ENCODE peak calls at places on chromosomes 13 and 19, in seven cellular contexts. G, S, H, N, T, J and D are unnamed samples.

GRCh38 chr13:93736111-93736510 is 509.5 kb downstream of the GPC6 start:
- DNase-seq in G (no peak), S (no peak), H (no peak), N (no peak), T (peak; percentile 47), J (no peak), D (no peak)

GRCh38 chr13:85019121-85019520 is 780.1 kb downstream of the SLITRK6 start:
- DNase-seq in G (no peak), S (no peak), H (no peak), N (no peak), T (no peak), J (no peak), D (no peak)

GRCh38 chr19:39138221-39139211 is 12.9 kb downstream of the PAK4 start:
- DNase-seq in G (no peak), S (no peak), H (no peak), N (no peak), T (no peak), J (no peak), D (no peak)

GRCh38 chr13:98495627-98496238 is 81.2 kb downstream of the STK24 start:
- DNase-seq in G (no peak), S (no peak), H (no peak), N (no peak), T (no peak), J (no peak), D (no peak)

GRCh38 chr13:29924482-29924884 is 74.1 kb upstream of the UBL3 start:
- DNase-seq in G (no peak), S (no peak), H (no peak), N (no peak), T (peak; percentile 91), J (no peak), D (no peak)

GRCh38 chr13:47933688-47934011 is 67.4 kb downstream of the SUCLA2 start:
- DNase-seq in G (no peak), S (no peak), H (no peak), N (no peak), T (peak; percentile 22), J (no peak), D (no peak)

GRCh38 chr13:73317140-73317539 is 258.3 kb downstream of the KLF5 start:
- DNase-seq in G (no peak), S (no peak), H (no peak), N (no peak), T (no peak), J (no peak), D (no peak)

GRCh38 chr13:97911311-97912138 is 42.0 kb upstream of the IPO5 start:
- DNase-seq in G (no peak), S (peak; percentile 5), H (peak; percentile 21), N (no peak), T (peak; percentile 56), J (peak; percentile 64), D (no peak)

DNA sequence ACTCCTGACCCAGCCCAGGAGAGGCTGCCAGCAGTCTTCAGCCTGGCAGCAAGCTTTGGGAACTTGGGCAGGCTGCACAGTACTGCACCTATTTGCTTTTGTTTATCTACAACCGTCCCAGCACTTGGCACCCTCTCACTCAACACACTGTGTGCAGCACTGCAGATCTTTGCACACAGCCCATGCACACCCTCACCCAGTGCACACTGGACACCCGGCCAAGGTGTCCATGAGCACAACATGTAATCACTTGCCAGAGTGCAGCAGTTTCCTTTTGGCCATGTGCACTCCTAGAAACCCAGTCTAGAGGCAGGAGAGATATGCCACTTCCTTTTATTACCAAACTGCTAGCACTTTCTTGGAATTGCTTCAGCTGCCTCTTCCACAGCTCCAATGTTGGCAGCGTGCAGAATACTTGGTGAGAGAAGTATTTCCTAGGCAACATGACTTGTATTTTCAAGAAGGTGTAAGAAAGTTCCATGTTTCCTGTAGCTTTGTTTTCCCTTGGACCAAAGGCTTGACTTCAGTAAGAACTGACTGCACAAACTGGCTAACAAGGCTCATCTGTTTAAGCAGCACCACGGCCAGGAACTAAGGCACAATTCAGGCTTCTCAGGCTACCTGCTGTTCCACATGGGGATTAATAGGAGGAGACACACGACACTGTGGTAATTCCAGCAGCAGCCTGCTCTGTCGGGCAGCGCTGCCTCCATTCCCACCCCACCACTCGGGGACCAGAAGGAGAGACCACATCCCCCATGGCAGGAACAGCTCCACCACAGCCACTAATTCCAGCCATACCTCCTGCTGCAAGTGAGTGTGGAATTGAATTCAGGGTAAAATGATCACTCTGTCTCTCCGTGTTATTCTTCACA is 15.3 kb downstream of the ATP7B start:
- DNase-seq in G (no peak), S (peak; percentile 84), H (no peak), N (no peak), T (peak; percentile 25), J (no peak), D (no peak)
- TF ChIP-seq CTCF in G (no peak), S (no peak), H (no peak), N (no peak), T (peak; percentile 21), J (no peak), D (no peak)

GRCh38 chr19:2050349-2050990 is 574 bp downstream of the MKNK2 start:
- DNase-seq in G (no peak), S (peak; percentile 48), H (no peak), N (no peak), T (no peak), J (no peak), D (peak; percentile 46)

GRCh38 chr19:2051771-2052704 is 994 bp upstream of the MKNK2 start:
- DNase-seq in G (no peak), S (peak; percentile 63), H (peak; percentile 63), N (no peak), T (peak; percentile 71), J (peak; percentile 30), D (no peak)

GRCh38 chr19:2048959-2049740 is 1.9 kb downstream of the MKNK2 start:
- DNase-seq in G (no peak), S (peak; percentile 52), H (peak; percentile 32), N (no peak), T (no peak), J (peak; percentile 26), D (no peak)

GRCh38 chr19:2049741-2050348 is 1.2 kb downstream of the MKNK2 start:
- DNase-seq in G (no peak), S (peak; percentile 96), H (peak; percentile 87), N (peak; percentile 92), T (peak; percentile 69), J (peak; percentile 55), D (peak; percentile 53)

DNA sequence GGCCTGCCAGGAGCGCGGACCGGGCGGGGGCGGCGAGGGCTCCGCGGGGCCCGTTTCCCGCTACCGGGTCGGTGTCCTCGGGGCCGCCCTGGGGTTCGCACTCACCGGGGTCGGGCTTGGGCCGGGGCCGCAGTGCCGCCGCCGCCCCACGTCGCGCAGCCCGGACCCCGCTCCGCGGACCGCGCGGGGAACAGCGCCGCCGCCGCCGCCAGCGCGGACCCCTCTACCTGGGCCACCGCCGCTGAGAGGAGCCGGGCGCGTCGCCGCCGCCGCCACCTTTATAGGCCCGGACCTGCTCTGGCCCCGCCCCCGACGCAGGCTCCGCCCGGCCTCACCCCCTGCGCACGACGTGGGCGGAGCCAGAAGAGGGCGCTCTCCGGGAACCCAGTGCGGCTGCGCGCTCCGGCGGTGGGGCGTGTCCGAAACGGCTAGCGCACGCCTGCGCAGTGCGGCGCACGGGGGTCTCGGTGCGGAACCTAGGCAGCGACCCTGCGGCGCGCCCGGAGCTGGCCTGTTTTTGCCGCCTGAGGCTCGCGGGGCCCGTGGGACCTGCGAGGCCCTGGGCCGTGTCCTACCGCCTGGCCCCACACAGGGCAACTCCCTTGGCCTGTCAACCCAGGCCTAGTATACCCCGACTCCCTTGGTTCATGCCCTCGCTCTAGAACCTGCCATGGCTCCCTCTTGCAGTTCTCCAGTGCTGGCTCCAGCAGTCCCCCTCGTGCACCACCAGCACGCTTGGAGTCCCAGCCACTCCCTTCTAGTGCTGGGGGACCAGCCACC is at the start of gene MKNK2:
- DNase-seq in G (peak; percentile 68), S (peak; percentile 79), H (peak; percentile 93), N (peak; percentile 93), T (peak; percentile 82), J (peak; percentile 88), D (peak; percentile 99)
- TF ChIP-seq CTCF in G (peak; percentile 96), S (peak; percentile 17), H (peak; percentile 69), N (peak; percentile 63), T (peak; percentile 37), J (peak; percentile 66), D (no peak)

GRCh38 chr13:42047561-42048322 is 706 bp upstream of the DGKH start:
- DNase-seq in G (no peak), S (no peak), H (peak; percentile 22), N (peak; percentile 70), T (peak; percentile 82), J (peak; percentile 59), D (peak; percentile 54)

GRCh38 chr13:42046448-42046847 is 2.0 kb upstream of the DGKH start:
- DNase-seq in G (no peak), S (no peak), H (no peak), N (no peak), T (no peak), J (no peak), D (no peak)

GRCh38 chr13:42048323-42048624 is 174 bp upstream of the DGKH start:
- DNase-seq in G (no peak), S (no peak), H (no peak), N (no peak), T (no peak), J (no peak), D (no peak)

GRCh38 chr13:42049454-42049780 is 969 bp downstream of the DGKH start:
- DNase-seq in G (no peak), S (no peak), H (peak; percentile 27), N (no peak), T (no peak), J (no peak), D (no peak)

DNA sequence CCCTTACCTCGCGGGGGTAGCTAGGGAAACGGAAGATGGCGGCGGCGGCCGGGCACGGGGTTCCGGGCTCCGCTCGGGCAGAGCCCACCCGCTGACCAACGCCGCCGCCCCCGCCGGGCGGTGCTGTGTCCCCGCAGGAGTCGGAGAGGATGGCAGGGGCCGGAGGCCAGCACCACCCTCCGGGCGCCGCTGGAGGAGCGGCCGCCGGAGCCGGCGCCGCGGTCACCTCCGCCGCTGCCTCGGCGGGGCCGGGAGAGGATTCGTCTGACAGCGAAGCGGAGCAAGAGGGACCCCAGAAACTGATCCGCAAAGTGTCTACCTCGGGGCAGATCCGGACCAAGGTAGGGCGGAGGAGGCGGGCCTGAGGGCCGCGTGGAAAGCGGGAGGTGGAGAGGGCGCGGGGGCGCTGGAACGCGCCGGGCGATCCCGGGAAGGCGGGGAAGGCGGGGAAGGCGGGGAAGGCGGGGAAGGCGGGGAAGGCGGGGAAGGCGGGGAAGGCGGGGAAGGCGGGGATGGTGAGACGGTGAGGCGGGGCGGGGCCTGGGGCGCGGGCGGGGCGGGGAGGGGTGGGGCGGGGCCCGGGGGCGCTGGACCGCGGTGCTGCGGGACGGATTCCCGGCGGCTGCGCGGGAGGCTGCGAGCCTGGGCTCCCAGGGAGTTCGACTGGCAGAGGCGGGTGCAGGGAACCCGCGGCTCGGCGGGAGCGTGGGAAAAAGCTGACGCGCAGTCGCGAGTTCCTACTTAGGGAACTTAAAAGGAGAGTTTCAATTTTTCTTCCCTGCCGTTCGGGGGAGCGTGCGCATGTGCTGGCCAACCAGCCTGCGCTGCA is at the start of gene DGKH:
- DNase-seq in G (no peak), S (peak; percentile 80), H (peak; percentile 48), N (peak; percentile 91), T (peak; percentile 80), J (peak; percentile 76), D (peak; percentile 84)
- TF ChIP-seq CTCF in G (peak; percentile 5), S (no peak), H (no peak), N (peak; percentile 30), T (no peak), J (peak; percentile 15), D (no peak)

DNA sequence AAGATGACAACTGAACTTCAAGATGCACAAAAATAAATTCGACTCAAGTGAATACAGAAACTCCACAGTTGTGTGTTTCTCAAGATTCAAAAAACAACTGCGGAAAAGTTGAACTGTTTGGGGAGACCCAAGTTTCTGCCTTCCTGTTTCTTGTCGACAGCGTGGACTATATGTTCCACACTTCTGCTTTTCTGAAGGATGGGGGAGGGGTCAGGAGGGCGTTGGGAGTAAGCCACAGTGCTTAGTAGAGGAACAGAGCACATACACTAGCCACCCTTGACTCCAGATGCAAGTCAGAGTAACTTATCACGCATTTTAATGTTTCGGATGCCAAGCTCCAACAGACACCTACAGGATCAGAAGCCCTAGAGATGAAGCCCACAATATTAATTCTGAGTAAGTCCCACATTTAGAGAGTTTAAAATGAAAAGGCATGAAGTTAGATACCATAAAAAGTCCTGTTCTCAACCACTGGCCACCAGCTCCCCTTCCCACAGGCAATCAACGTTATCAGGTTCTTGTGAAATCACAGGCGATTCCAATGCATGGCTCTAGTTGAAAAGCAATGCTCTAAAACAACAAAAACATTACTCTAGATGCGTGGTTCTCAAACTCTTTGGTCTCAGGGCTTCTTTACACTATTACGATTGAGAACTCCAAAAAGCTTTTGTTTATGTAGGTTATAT is 4.2 kb downstream of the TUBGCP3 start:
- DNase-seq in G (no peak), S (no peak), H (peak; percentile 17), N (no peak), T (no peak), J (no peak), D (no peak)
- TF ChIP-seq CTCF in G (no peak), S (no peak), H (no peak), N (no peak), T (no peak), J (no peak), D (no peak)